ENCODE peak calls at places on chromosome 17, in five cellular contexts. H is A549, Y is ovary, K is GM12878, R is tibial nerve. P is an unnamed sample.

GRCh38 chr17:75088902-75089417 is 1.2 kb downstream of the SLC16A5 start:
- DNase-seq in H (peak; percentile 77), Y (no peak), K (no peak), R (no peak), P (no peak)

GRCh38 chr17:83062011-83062817 is 17.2 kb upstream of the METRNL start:
- DNase-seq in H (no peak), Y (no peak), K (no peak), R (peak; percentile 3), P (no peak)

GRCh38 chr17:42578282-42578869 is 847 bp upstream of the PSMC3IP start:
- DNase-seq in H (peak; percentile 98), Y (peak; percentile 81), K (peak; percentile 92), R (peak; percentile 88), P (peak; percentile 94)

GRCh38 chr17:41020346-41020745 is 6.7 kb downstream of the KRTAP1-5 start:
- DNase-seq in H (no peak), Y (no peak), K (no peak), R (no peak), P (no peak)

GRCh38 chr17:32516450-32516849 is 29.7 kb downstream of the CDK5R1 start:
- DNase-seq in H (no peak), Y (no peak), K (no peak), R (no peak), P (no peak)

GRCh38 chr17:75398279-75398678 is 7.2 kb downstream of the GRB2 start:
- DNase-seq in H (no peak), Y (no peak), K (no peak), R (no peak), P (no peak)

GRCh38 chr17:28744104-28744801 is 442 bp downstream of the TRAF4 start:
- DNase-seq in H (peak; percentile 58), Y (peak; percentile 71), K (no peak), R (peak; percentile 54), P (no peak)

GRCh38 chr17:8117980-8118768 is at the start of gene ALOXE3:
- DNase-seq in H (peak; percentile 86), Y (peak; percentile 52), K (no peak), R (peak; percentile 35), P (no peak)

GRCh38 chr17:2299756-2300155 is 3.8 kb downstream of the SMG6 start:
- DNase-seq in H (no peak), Y (no peak), K (no peak), R (no peak), P (no peak)

DNA sequence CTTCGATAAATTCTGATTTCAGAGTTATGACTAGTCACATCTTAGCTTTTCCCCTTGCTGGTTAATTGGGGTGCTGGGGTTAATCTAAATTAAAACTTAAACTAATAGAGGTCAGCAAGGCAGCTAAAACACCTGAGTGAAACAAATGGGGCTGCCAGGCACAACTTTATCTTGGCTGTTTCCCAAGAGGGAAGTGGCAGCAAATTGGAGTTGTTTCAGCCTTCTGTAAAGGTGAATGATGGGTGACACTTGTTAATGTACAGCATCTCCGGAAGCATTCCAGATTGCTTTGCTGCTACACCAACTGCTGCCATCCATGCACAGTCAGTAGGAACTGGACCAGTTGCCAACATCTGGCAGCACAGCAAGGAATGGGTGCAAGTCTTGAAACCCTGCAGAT is 43.9 kb downstream of the AATF start:
- DNase-seq in H (no peak), Y (no peak), K (no peak), R (no peak), P (no peak)
- H3K4me1 ChIP-seq in H (no peaks in the 10 kb centered on the region), Y (no peaks in the 10 kb centered on the region), K (no peaks in the 10 kb centered on the region), R (no peaks in the 10 kb centered on the region), P (no peaks in the 10 kb centered on the region)

DNA sequence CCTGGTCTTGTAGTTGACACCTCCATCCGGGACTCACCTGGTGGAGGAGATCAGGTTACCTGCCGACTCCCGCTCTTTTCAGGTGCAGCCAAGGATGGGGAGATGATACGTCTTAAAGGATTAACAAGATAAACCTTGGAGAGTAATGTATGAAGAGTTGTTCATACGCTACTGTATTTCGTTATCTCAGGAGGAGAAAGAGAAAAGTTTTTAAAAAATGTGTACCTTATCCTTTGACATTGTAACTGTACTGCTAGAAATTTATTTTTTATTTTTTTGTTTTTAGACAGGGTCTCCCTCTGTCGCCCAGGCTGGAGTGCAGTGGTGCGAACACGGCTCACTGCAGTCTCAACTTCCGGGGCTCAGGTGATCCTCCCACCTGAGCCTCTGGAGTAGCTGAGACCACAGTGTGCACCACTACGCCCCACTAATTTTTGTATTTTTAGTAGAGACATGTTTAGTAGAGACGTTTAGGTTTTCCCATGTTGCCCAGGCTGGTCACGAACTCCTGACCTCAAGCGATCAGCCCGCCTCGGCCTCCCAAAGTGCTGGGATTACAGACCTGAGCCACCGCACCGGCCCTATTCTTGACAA is 764 bp upstream of the SMURF2 start:
- DNase-seq in H (no peak), Y (no peak), K (no peak), R (no peak), P (no peak)
- TF ChIP-seq POLR2A in H (no peak), Y (no peak), K (no peak), R (no peak), P (no peak)

GRCh38 chr17:77637807-77638182 is 320.7 kb upstream of the TNRC6C start:
- DNase-seq in H (no peak), Y (no peak), K (no peak), R (no peak), P (no peak)
- TF ChIP-seq EP300 in H (no peak), Y (no peak), K (no peak), R (no peak), P (no peak)

DNA sequence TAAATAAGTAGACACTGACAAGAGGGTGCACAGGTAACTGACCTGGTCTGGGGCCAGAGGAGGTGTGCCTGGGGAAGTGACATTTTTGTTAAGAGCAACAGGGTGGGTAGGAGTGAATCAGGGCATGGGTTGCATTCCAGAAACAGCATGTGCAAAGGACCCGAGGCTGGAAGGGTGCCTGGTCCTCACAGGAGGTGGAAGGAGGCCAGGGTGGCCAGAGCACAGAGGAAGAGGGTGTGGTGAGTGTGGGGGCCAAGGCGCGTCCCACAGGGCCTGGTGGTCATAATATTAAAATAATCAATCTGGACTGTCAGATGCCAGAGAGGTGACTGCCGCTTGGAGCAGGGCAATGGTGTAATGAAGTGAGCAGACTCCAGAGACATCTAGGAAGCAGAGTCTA is 14.3 kb downstream of the ARHGAP23 start:
- DNase-seq in H (no peak), Y (no peak), K (no peak), R (no peak), P (no peak)
- H3K4me1 ChIP-seq in H (peaks cover 13% of the 10 kb centered on the region), Y (no peaks in the 10 kb centered on the region), K (peaks cover 5% of the 10 kb centered on the region), R (no peaks in the 10 kb centered on the region), P (peaks cover 81% of the 10 kb centered on the region)

DNA sequence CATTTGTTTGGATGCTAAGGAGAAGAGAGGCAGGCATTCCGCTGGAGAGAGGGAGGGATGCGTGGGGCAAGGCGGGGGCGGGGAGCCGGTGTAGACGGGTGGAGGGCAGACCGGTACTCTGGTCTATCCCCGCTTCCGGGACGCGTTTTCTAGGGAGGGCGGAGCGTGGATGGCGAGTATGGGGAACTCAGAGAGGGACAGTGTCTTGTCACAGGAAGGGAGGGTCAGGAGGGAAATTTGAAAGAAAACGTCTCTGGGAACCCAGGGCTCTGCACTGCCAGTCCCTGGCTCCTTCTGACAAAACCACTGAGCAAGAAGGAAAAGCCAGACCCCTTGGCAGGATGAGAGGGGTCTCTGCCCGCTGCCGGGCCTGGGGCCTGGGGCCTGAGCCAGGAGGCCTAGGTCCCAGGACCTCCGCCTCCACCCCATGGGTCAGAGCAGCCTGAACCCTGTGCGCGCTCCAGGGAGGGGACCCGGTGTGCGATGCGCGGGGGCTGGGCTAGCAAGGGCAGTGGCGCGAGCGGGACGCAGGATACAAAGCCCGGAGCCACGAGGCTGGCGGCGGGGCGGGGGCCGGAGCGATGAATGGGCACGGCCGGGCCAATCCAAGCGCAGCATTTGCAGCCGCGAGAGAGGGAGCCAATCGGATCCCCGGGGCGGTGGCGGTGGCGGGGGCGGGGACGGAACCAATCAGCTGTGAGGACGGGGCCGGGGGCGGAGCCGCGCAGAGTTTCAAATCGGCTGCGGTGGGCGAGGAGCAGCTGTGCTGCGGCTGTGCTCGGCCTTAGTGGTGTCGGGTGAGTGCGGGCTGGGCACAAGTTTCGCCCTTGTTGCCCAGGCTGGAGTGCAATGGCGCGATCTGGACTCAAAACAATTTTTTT is at the start of gene PIMREG:
- DNase-seq in H (peak; percentile 100), Y (peak; percentile 93), K (peak; percentile 59), R (peak; percentile 89), P (peak; percentile 99)
- TF ChIP-seq POLR2A in H (peak; percentile 70), Y (no peak), K (peak; percentile 94), R (no peak), P (no peak)

P was measured in esophagus muscularis mucosa.